ENCODE peak calls at places on chromosomes 7 and 10, in five cellular contexts. U is right atrium auricular region, P is AG10803, C is BJ, R is right lobe of liver. N is an unnamed sample.

GRCh38 chr10:4344544-4344994 is 481.4 kb upstream of the AKR1E2 start:
- DNase-seq in P (peak), R (no peak), U (peak), C (peak), N (peak)

GRCh38 chr7:11831727-11832495 is at the start of gene THSD7A:
- DNase-seq in C (no peak), R (peak), U (no peak), P (peak), N (no peak)

GRCh38 chr7:11742496-11742895 is 89.5 kb downstream of the THSD7A start:
- DNase-seq in R (no peak), P (no peak), C (no peak), U (no peak), N (no peak)

GRCh38 chr7:157903715-157904114 is 566.9 kb downstream of the DNAJB6 start:
- DNase-seq in U (no peak), C (no peak), P (no peak), R (peak), N (no peak)

GRCh38 chr7:151367304-151367703 is 25.7 kb downstream of the NUB1 start:
- DNase-seq in R (no peak), P (no peak), C (no peak), U (no peak), N (no peak)

GRCh38 chr10:51300617-51301350 is 226.5 kb downstream of the PRKG1 start:
- DNase-seq in P (peak), U (no peak), R (no peak), C (no peak), N (no peak)

GRCh38 chr10:97333351-97333600 is 1.3 kb downstream of the FRAT2 start:
- DNase-seq in R (no peak), U (no peak), P (no peak), C (no peak), N (no peak)

GRCh38 chr10:964321-964987 is 23.8 kb upstream of the GTPBP4 start:
- DNase-seq in C (no peak), U (no peak), R (no peak), P (no peak), N (no peak)

GRCh38 chr10:110425684-110426293 is 71.9 kb upstream of the DUSP5 start:
- DNase-seq in R (no peak), P (peak), C (peak), U (no peak), N (no peak)

GRCh38 chr7:114879554-114879953 is 42.3 kb upstream of the MDFIC start:
- DNase-seq in U (no peak), R (no peak), C (peak), P (peak), N (no peak)

GRCh38 chr10:7159928-7160327 is 250.9 kb downstream of the SFMBT2 start:
- DNase-seq in C (no peak), P (no peak), R (no peak), U (no peak), N (no peak)

GRCh38 chr10:72026251-72026650 is 62.1 kb downstream of the CHST3 start:
- DNase-seq in C (no peak), R (no peak), P (no peak), U (no peak), N (no peak)

GRCh38 chr7:102393467-102393866 is 2.7 kb upstream of the PRKRIP1 start:
- DNase-seq in P (no peak), C (no peak), U (no peak), R (no peak), N (no peak)

GRCh38 chr10:86289577-86289868 is 77.1 kb downstream of the GRID1 start:
- DNase-seq in C (no peak), R (peak), P (no peak), U (peak), N (no peak)

GRCh38 chr10:43234471-43235041 is 32.3 kb downstream of the RASGEF1A start:
- DNase-seq in P (no peak), U (peak), C (no peak), R (peak), N (peak)

GRCh38 chr10:111598433-111599059 is 521.7 kb downstream of the ADRA2A start:
- DNase-seq in R (peak), P (peak), C (peak), U (peak), N (no peak)

GRCh38 chr7:93011351-93012294 is 106.2 kb downstream of the SAMD9 start:
- DNase-seq in P (peak), U (no peak), C (peak), R (no peak), N (no peak)

GRCh38 chr7:102045681-102046372 is 228.4 kb downstream of the CUX1 start:
- DNase-seq in R (no peak), C (no peak), U (no peak), P (no peak), N (no peak)

GRCh38 chr7:16450366-16450765 is 15.2 kb downstream of the SOSTDC1 start:
- DNase-seq in R (no peak), U (no peak), C (no peak), P (no peak), N (no peak)

GRCh38 chr7:88759956-88760515 is 536 bp downstream of the ZNF804B start:
- DNase-seq in P (no peak), R (no peak), U (no peak), C (no peak), N (no peak)

GRCh38 chr10:48526371-48526821 is 78.5 kb downstream of the ARHGAP22 start:
- DNase-seq in R (peak), C (peak), U (no peak), P (peak), N (peak)

GRCh38 chr10:133275683-133276092 is 980 bp downstream of the ADAM8 start:
- DNase-seq in P (no peak), C (no peak), R (no peak), U (no peak), N (no peak)

GRCh38 chr10:132700168-132701098 is 85.5 kb downstream of the NKX6-2 start:
- DNase-seq in R (peak), P (peak), U (no peak), C (no peak), N (peak)

GRCh38 chr10:110762849-110763211 is 108.9 kb upstream of the PDCD4 start:
- DNase-seq in R (no peak), P (no peak), U (no peak), C (no peak), N (no peak)

GRCh38 chr7:2805213-2806003 is 38.7 kb downstream of the GNA12 start:
- DNase-seq in P (no peak), R (peak), U (peak), C (no peak), N (peak)

GRCh38 chr10:79184141-79184625 is 115.4 kb downstream of the ZMIZ1 start:
- DNase-seq in U (no peak), C (no peak), P (peak), R (no peak), N (no peak)

GRCh38 chr7:33196194-33196593 is 66.8 kb downstream of the BBS9 start:
- DNase-seq in C (no peak), P (peak), U (no peak), R (no peak), N (no peak)

GRCh38 chr10:88582806-88583583 is at the start of gene RNLS:
- DNase-seq in R (peak), P (peak), C (no peak), U (peak), N (peak)
- H3K4me3 ChIP-seq in R (peak), P (peak), C (peak), U (peak), N (peak)

GRCh38 chr7:118218413-118219156 is 5.9 kb upstream of the ANKRD7 start:
- DNase-seq in R (no peak), C (no peak), P (no peak), U (no peak), N (no peak)

GRCh38 chr7:118214833-118215182 is 9.7 kb upstream of the ANKRD7 start:
- DNase-seq in P (no peak), R (no peak), C (no peak), U (no peak), N (no peak)

GRCh38 chr7:118217068-118217715 is 7.3 kb upstream of the ANKRD7 start:
- DNase-seq in P (no peak), U (no peak), R (no peak), C (no peak), N (no peak)

GRCh38 chr7:118219157-118219512 is 5.4 kb upstream of the ANKRD7 start:
- DNase-seq in P (no peak), R (no peak), U (no peak), C (no peak), N (no peak)

DNA sequence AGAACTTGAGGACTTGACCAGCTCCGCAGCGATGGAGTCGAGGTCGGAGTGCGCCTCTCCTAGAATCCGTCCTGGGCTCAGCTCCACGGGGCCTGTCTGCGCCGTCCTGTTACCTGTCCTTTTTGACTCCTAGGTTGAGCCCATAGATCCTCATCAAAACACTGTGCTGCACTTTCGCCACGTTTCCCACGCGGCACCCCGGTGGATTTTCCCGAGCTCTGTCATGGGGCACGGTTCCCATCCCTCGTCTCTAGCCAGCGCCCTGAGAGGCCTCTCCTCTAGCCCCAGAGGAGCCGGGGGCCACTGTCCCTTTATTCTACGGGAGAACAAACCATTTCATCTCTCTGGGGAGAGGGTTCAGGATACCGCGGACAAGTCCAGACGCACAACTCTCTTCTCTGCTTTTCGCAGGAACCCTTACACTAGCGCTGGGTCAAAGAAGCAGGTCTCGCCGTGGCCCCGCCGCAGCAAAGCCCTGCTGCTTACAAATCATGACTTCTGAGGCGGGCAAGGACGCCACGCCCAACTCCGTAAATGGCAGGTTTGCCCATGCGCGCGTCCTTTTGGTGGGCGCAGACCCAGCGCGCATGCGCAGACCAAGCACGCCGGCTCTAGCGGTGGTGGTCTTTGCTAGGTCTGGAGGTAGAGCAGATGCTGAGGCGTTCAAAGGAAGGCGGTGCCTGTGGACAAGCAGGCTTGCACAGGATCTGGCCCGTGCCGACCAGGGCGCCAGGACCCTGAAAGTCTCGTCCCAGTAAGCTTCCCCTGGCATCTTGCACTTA is 10.3 kb upstream of the ANKRD7 start:
- DNase-seq in U (peak), R (peak), P (peak), C (peak), N (peak)
- H3K4me3 ChIP-seq in U (peak), R (peak), P (peak), C (peak), N (peak)

DNA sequence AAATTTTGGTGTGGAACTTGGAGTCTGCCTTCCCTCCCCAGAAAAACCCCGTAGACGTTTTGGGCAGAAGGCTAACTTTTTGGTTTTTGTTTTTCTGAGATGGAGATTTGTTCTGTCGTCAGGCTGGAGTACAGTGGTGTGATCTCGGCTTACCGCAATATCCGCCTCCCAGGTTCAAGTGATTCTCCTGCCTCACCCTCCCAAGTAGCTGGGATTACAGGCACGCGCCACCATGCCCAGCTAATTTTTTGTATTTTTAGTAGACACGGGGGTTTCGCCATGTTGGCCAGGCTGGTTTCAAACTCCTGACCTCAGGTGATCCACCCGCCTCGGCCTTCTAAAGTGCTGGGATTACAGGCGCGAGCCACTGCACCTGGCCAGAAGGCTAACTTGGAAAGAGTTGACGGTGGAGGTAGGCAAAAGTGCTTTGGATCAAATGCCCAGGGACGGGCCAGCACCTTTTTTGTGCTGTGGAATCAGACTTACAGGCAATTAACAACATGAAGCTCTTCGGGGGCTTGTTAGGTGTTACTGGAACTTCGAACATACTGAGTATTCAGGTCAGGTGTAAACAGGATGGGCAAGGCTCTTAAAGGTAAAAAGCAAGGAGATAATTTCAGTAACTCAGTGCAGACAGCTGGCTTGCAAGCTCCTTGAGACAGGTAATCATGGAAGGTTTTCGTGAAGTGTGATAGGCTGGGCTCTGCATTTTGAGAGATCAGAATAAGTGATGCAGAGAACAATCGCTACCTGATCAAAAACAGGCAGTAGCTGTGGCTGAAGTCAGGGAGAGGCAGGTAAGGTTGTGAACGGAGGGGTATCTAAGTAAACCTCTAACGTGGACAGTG is 1.8 kb downstream of the PPP1R35 start:
- DNase-seq in C (no peak), R (no peak), P (no peak), U (no peak), N (no peak)
- H3K4me3 ChIP-seq in C (peak), R (peak), P (peak), U (peak), N (peak)

DNA sequence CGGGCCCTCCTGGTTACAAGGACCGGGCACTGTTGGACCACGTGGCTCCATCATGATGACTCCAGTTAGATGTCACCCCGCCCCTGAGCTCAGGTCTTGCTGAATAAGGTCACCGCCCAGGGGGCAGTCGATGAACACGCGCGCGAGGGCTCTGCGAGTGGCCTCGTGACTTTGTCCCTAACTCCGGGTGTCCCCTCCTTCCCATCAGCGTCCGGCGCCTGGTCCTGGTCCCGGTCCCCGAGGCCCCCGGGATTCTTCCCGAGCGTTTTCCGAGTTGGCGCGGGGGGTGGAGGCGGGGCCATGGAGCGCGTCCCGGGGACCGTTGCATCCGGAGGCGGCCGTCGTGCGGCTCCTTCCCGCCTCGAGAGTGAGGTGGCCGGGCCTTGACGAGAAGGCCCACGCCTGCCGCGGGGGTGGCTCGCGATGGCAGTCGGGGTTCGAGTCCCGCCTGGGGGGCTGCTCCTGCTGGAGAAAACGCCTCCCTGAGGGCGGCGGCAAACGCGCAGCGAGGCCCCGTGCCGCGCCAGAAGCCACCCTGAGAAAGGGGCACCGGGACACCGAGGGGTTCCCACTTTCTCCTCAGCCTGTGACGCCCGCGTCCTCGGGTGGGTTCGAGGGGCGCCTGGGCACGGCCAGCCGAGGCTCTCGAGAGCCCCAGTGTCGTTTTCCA is 569 bp upstream of the NPTX2 start:
- DNase-seq in P (no peak), U (no peak), R (no peak), C (no peak), N (no peak)
- H3K4me3 ChIP-seq in P (no peak), U (peak), R (no peak), C (no peak), N (peak)

N was measured in coronary artery.